ENCODE peak calls at places on chromosomes 12 and 14, in ten cellular contexts. Q is B cell, B is stomach, R is HCT116, C is choroid plexus epithelial cell, G is AG10803, O is left ventricle myocardium inferior, H is RWPE2, A is brain microvascular endothelial cell, E is omental fat pad. V is an unnamed sample.

GRCh38 chr14:98234208-98234607 is 1037.8 kb downstream of the BCL11B start:
- DNase-seq in C (no peak), Q (no peak), E (no peak), B (no peak), R (no peak), O (no peak), G (peak; percentile 6), H (no peak), A (no peak), V (no peak)

GRCh38 chr12:69719336-69720316 is 19.0 kb upstream of the RAB3IP start:
- DNase-seq in B (no peak), O (no peak), G (no peak), C (peak; percentile 12), R (no peak), Q (no peak), H (no peak), E (no peak), A (no peak), V (no peak)

GRCh38 chr12:111447571-111448265 is 42.0 kb downstream of the SH2B3 start:
- DNase-seq in B (peak; percentile 19), E (no peak), R (no peak), C (no peak), A (no peak), Q (no peak), G (no peak), O (no peak), H (peak; percentile 61), V (no peak)

GRCh38 chr12:23399402-23399933 is 550.0 kb downstream of the SOX5 start:
- DNase-seq in C (no peak), Q (no peak), E (no peak), G (no peak), B (no peak), A (no peak), R (no peak), O (no peak), H (no peak), V (no peak)

GRCh38 chr14:74521756-74522155 is 28.2 kb downstream of the ISCA2 start:
- DNase-seq in A (no peak), Q (no peak), E (no peak), C (no peak), B (no peak), H (no peak), O (no peak), G (no peak), R (no peak), V (no peak)

GRCh38 chr12:92729773-92730305 is 27.1 kb downstream of the PLEKHG7 start:
- DNase-seq in A (no peak), O (no peak), R (no peak), B (no peak), G (no peak), E (no peak), H (no peak), Q (no peak), C (no peak), V (no peak)

GRCh38 chr12:114291389-114292075 is 114.4 kb downstream of the TBX5 start:
- DNase-seq in A (no peak), H (no peak), Q (no peak), C (no peak), B (no peak), O (no peak), E (no peak), R (no peak), G (peak; percentile 86), V (no peak)

GRCh38 chr12:53958128-53958527 is 3.4 kb downstream of the HOXC12 start:
- DNase-seq in C (no peak), G (no peak), H (no peak), O (no peak), R (no peak), Q (no peak), A (no peak), B (no peak), E (no peak), V (no peak)

GRCh38 chr12:132596016-132596415 is 14.4 kb downstream of the LRCOL1 start:
- DNase-seq in C (peak; percentile 44), E (no peak), B (no peak), G (peak; percentile 46), Q (no peak), R (no peak), A (peak; percentile 65), O (no peak), H (no peak), V (no peak)

GRCh38 chr12:114168061-114168460 is 201.9 kb upstream of the RBM19 start:
- DNase-seq in G (peak; percentile 69), H (no peak), A (no peak), O (no peak), Q (no peak), B (no peak), R (no peak), E (no peak), C (no peak), V (no peak)

GRCh38 chr14:96037891-96038557 is 1.1 kb upstream of the C14orf132 start:
- DNase-seq in O (peak; percentile 40), B (peak; percentile 57), H (no peak), R (peak; percentile 74), G (peak; percentile 54), E (no peak), A (no peak), C (no peak), Q (no peak), V (no peak)

GRCh38 chr12:110501378-110501721 is 561 bp downstream of the VPS29 start:
- DNase-seq in Q (no peak), B (peak; percentile 34), G (peak; percentile 46), C (peak; percentile 58), O (no peak), E (no peak), H (peak; percentile 37), A (peak; percentile 24), R (no peak), V (peak; percentile 61)

GRCh38 chr12:117236456-117237001 is 46.3 kb upstream of the FBXO21 start:
- DNase-seq in Q (peak; percentile 37), R (peak; percentile 58), C (peak; percentile 53), A (peak; percentile 55), H (peak; percentile 82), B (peak; percentile 85), E (peak; percentile 85), O (peak; percentile 76), G (peak; percentile 63), V (peak; percentile 93)

GRCh38 chr12:109946505-109946904 is 46.4 kb downstream of the TCHP start:
- DNase-seq in H (no peak), G (peak; percentile 21), B (no peak), A (peak; percentile 58), E (no peak), Q (no peak), C (peak; percentile 82), R (no peak), O (no peak), V (no peak)

GRCh38 chr12:108729612-108730336 is 1.5 kb downstream of the CORO1C start:
- DNase-seq in A (peak; percentile 49), G (peak; percentile 41), E (no peak), O (no peak), C (peak; percentile 48), H (no peak), R (no peak), B (no peak), Q (no peak), V (no peak)

GRCh38 chr14:104656014-104656714 is 33.3 kb upstream of the INF2 start:
- DNase-seq in Q (peak; percentile 76), B (no peak), G (no peak), H (no peak), O (no peak), C (no peak), R (no peak), A (no peak), E (no peak), V (no peak)
- TF ChIP-seq CTCF in Q (no peak), B (no peak), G (no peak), H (no peak), O (no peak), C (no peak), R (no peak), A (no peak), E (no peak), V (no peak)

DNA sequence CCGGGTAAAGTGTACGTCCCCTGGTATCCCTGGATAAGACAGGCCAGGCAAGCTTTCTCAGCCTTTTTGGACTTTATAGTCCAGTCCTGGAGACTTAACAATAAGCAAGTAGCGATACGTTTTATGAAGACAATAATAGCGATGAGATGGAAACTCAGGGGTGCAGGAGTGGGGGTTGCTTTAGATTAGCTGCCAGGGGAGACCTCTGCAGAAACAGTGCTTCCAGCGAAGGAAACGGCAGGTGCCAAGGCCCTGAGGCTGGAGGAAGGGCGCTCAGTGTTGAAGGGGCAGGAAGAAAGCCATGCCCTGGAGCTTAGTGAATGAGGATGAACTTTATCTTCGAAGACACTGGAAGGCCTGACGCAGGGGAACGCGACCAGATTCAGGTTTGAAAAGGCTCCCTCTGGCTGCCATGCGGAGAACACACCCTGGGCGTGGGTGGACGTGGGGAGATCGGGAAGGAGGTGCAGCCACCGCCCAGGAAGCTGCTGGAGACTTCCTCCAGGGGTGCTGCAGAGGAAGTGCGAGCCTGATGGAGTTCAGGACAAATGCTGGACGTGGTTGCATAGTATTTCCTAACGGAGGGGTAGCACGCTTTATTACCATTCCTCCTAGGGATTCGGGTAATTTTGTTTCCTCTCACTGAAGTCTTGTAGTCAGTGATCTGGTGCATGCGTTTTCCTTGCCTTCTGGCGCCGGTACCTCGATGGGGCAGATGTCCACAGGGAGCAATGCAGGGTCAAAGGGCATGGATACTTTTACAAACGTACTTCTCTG is 26.1 kb upstream of the UBC start:
- DNase-seq in H (peak; percentile 95), B (peak; percentile 89), Q (peak; percentile 81), G (peak; percentile 88), R (peak; percentile 86), A (peak; percentile 88), O (peak; percentile 91), E (peak; percentile 75), C (peak; percentile 93), V (peak; percentile 93)
- TF ChIP-seq CTCF in H (peak; percentile 97), B (peak; percentile 89), Q (peak; percentile 87), G (peak; percentile 92), R (peak; percentile 93), A (peak; percentile 95), O (peak; percentile 97), E (no peak), C (peak; percentile 92), V (peak; percentile 80)

DNA sequence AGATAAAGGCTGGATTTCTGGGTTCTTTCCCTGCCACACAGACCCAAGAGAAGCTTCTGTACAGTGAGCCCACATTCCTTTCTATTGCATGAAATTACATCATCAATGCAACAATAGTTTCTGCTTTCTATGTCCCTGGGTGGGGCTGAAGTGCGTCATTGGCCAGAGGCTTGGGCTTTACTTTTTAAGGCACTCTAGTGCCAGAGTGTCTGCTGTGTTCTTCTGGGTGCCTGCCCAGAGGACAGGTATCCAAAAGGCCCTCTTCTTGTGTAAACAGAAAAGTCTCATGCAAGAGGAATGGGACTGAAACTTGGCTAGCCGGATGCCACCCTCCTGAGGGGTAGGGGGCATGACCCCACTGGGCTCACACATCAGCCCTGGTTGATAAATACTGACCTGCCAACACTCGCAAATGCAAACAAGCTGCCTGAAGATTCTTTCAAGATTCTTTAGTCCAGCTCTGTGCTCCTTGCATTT is 5.9 kb downstream of the KRT86 start:
- DNase-seq in E (no peak), B (peak; percentile 66), O (no peak), Q (no peak), A (peak; percentile 83), G (peak; percentile 97), R (peak; percentile 93), H (peak; percentile 97), C (peak; percentile 94), V (peak; percentile 83)
- TF ChIP-seq CTCF in E (no peak), B (no peak), O (no peak), Q (no peak), A (no peak), G (no peak), R (no peak), H (no peak), C (no peak), V (no peak)

DNA sequence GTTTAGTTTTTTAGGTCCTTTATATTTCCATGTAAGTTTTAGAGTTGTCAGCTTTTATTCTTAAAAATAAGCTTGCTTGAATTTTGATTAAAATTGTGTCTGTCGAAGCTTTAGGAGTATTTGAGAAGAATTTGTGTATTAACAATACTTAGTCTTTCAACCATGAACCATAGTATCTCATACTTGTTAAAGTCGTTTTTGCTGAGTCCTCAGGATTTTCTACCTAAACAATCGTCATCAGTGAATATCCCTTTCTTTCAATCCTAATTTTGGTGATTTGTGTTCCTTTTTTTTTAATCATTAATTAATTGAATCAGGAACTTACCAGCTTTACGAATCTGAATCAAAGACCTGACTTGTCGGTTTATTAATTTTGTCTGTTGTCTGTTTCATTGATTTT is 18.2 kb downstream of the CAND1 start:
- DNase-seq in G (no peak), R (no peak), C (no peak), Q (no peak), O (no peak), E (no peak), A (no peak), B (no peak), H (no peak), V (no peak)
- TF ChIP-seq CTCF in G (no peak), R (no peak), C (no peak), Q (no peak), O (no peak), E (no peak), A (no peak), B (no peak), H (no peak), V (no peak)